ENCODE peak calls at places on chromosomes 2 and 18, in six cellular contexts. D, A, E, B, F and G are unnamed samples.
A peak's percentile ranks its signal among the peaks of the same experiment; 100 is the strongest.

GRCh38 chr2:237320801-237321563 is 93.0 kb downstream of the COL6A3 start:
- DNase-seq in D (no peak), A (no peak), E (no peak), B (no peak), F (no peak), G (no peak)

GRCh38 chr18:25364732-25365131 is 12.8 kb upstream of the ZNF521 start:
- DNase-seq in D (no peak), A (no peak), E (no peak), B (no peak), F (no peak), G (no peak)

GRCh38 chr2:40451926-40452605 is at the start of gene SLC8A1:
- DNase-seq in D (no peak), A (no peak), E (peak; percentile 39), B (peak; percentile 61), F (peak; percentile 40), G (no peak)

GRCh38 chr18:22694954-22695353 is 238.2 kb upstream of the RBBP8 start:
- DNase-seq in D (peak; percentile 84), A (no peak), E (peak; percentile 53), B (peak; percentile 99), F (no peak), G (no peak)

GRCh38 chr18:31646332-31646822 is 38.0 kb downstream of the B4GALT6 start:
- DNase-seq in D (no peak), A (no peak), E (no peak), B (no peak), F (no peak), G (no peak)

GRCh38 chr2:19256239-19256638 is 102.2 kb downstream of the OSR1 start:
- DNase-seq in D (no peak), A (no peak), E (peak; percentile 16), B (peak; percentile 91), F (no peak), G (no peak)

GRCh38 chr2:239145601-239146000 is 255.2 kb downstream of the HDAC4 start:
- DNase-seq in D (no peak), A (no peak), E (no peak), B (no peak), F (no peak), G (no peak)

GRCh38 chr18:10131036-10131774 is 217.4 kb downstream of the VAPA start:
- DNase-seq in D (peak; percentile 31), A (no peak), E (no peak), B (no peak), F (no peak), G (no peak)

GRCh38 chr2:239049421-239050251 is 201.8 kb downstream of the TWIST2 start:
- DNase-seq in D (no peak), A (no peak), E (no peak), B (peak; percentile 25), F (no peak), G (no peak)

GRCh38 chr2:66494708-66495107 is 59.8 kb downstream of the MEIS1 start:
- DNase-seq in D (no peak), A (no peak), E (peak; percentile 58), B (peak; percentile 89), F (no peak), G (no peak)

GRCh38 chr18:44036500-44036899 is 644.2 kb upstream of the SETBP1 start:
- DNase-seq in D (no peak), A (no peak), E (no peak), B (no peak), F (no peak), G (no peak)

GRCh38 chr2:186848873-186849578 is at the start of gene ZSWIM2:
- DNase-seq in D (peak; percentile 90), A (peak; percentile 20), E (peak; percentile 43), B (peak; percentile 86), F (peak; percentile 42), G (peak; percentile 26)

GRCh38 chr2:74849228-74849892 is 15.4 kb downstream of the HK2 start:
- DNase-seq in D (no peak), A (peak; percentile 57), E (peak; percentile 55), B (peak; percentile 33), F (peak; percentile 88), G (no peak)

GRCh38 chr2:241036397-241036963 is 38.1 kb downstream of the SNED1 start:
- DNase-seq in D (no peak), A (peak; percentile 84), E (peak; percentile 88), B (peak; percentile 9), F (no peak), G (no peak)

GRCh38 chr2:165572155-165572554 is 102.7 kb downstream of the CSRNP3 start:
- DNase-seq in D (no peak), A (no peak), E (no peak), B (peak; percentile 8), F (no peak), G (no peak)

GRCh38 chr2:59803586-59803985 is 749.9 kb downstream of the BCL11A start:
- DNase-seq in D (no peak), A (no peak), E (no peak), B (no peak), F (no peak), G (no peak)

GRCh38 chr18:9608298-9608697 is 6.1 kb downstream of the PPP4R1 start:
- DNase-seq in D (no peak), A (no peak), E (no peak), B (peak; percentile 51), F (no peak), G (no peak)

GRCh38 chr2:102473020-102473419 is at the start of gene SLC9A4:
- DNase-seq in D (peak; percentile 41), A (peak; percentile 41), E (peak; percentile 61), B (peak; percentile 17), F (peak; percentile 31), G (no peak)

GRCh38 chr2:205280630-205281225 is 401.6 kb upstream of the NRP2 start:
- DNase-seq in D (no peak), A (no peak), E (no peak), B (no peak), F (no peak), G (no peak)

GRCh38 chr2:10901565-10901964 is 10.2 kb upstream of the KCNF1 start:
- DNase-seq in D (no peak), A (no peak), E (no peak), B (no peak), F (no peak), G (no peak)

GRCh38 chr2:88874063-88874657 is 182.7 kb downstream of the RPIA start:
- DNase-seq in D (peak; percentile 43), A (peak; percentile 29), E (peak; percentile 23), B (peak; percentile 40), F (peak; percentile 51), G (no peak)

GRCh38 chr2:158795110-158795924 is at the start of gene DAPL1:
- DNase-seq in D (no peak), A (no peak), E (peak; percentile 1), B (no peak), F (no peak), G (no peak)

GRCh38 chr2:239230318-239231052 is 170.3 kb downstream of the HDAC4 start:
- DNase-seq in D (no peak), A (no peak), E (no peak), B (no peak), F (peak; percentile 66), G (no peak)

GRCh38 chr2:12957251-12957650 is 240.5 kb downstream of the TRIB2 start:
- DNase-seq in D (no peak), A (no peak), E (no peak), B (no peak), F (no peak), G (no peak)

GRCh38 chr18:49534846-49535601 is 26.8 kb upstream of the LIPG start:
- DNase-seq in D (no peak), A (no peak), E (no peak), B (no peak), F (no peak), G (no peak)

DNA sequence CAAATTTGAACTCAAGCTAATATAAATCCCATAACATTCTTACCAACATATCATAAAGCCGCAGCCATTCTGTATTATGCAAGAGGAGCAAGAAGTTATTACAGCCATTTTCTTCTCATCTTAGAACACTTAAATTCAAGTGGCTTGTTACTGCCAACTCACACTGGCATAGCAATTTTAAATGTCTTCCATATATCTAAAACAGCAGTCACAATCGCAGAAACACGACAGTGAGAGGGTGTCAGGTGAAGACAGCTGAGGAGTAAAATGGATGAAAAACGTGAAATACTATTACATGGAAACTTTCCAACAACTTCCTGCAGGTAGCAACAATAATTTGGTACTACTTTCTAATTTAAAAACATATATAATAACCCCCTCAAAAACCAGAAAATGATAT is 17.9 kb downstream of the PPP3R1 start:
- DNase-seq in D (no peak), A (no peak), E (no peak), B (no peak), F (no peak), G (no peak)
- H3K27ac ChIP-seq in D (no peak overlapping the region), A (no peak overlapping the region), E (no peak overlapping the region), B (no peak overlapping the region), F (no peak overlapping the region), G (no peak overlapping the region)

GRCh38 chr18:11324956-11325873 is 175.8 kb upstream of the PIEZO2 start:
- DNase-seq in D (peak; percentile 43), A (no peak), E (no peak), B (peak; percentile 94), F (no peak), G (no peak)
- H3K27ac ChIP-seq in D (no peak overlapping the region), A (no peak overlapping the region), E (no peak overlapping the region), B (peak overlapping the region; percentile 85), F (no peak overlapping the region), G (no peak overlapping the region)

GRCh38 chr18:62877448-62878221 is 162.3 kb downstream of the PHLPP1 start:
- DNase-seq in D (no peak), A (no peak), E (no peak), B (peak; percentile 86), F (no peak), G (no peak)
- H3K27ac ChIP-seq in D (peak overlapping the region; percentile 38), A (no peak overlapping the region), E (peak overlapping the region; percentile 95), B (no peak overlapping the region), F (no peak overlapping the region), G (no peak overlapping the region)

GRCh38 chr2:24926220-24926601 is 6.2 kb upstream of the ADCY3 start:
- DNase-seq in D (no peak), A (no peak), E (no peak), B (no peak), F (no peak), G (no peak)
- H3K27ac ChIP-seq in D (no peak overlapping the region), A (no peak overlapping the region), E (no peak overlapping the region), B (no peak overlapping the region), F (no peak overlapping the region), G (no peak overlapping the region)

GRCh38 chr2:139123795-139124194 is 343.6 kb upstream of the NXPH2 start:
- DNase-seq in D (no peak), A (no peak), E (no peak), B (no peak), F (no peak), G (no peak)

DNA sequence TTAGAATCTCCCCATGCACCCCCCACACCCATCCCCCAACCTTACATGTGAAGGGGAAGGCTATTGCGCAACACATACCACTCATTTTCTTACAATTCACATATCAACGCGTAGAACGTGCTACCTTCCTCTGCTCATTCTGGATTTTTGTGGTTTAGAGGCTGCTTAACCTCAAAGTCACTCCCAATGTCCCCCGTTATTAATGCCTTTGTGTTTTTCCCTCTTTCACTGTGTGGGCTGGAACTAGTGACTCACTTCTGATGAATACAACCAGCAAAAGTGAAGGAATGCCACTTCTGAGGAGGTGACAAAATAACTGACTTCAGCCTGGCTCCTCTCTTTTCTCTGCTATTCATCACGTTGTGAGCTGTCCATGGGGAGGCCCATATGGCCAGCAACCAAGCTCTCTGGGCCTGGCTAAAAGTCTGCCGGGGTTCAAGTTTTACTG is 342.5 kb upstream of the NXPH2 start:
- DNase-seq in D (no peak), A (no peak), E (peak; percentile 46), B (peak; percentile 93), F (no peak), G (no peak)
- H3K27ac ChIP-seq in D (no peak overlapping the region), A (no peak overlapping the region), E (no peak overlapping the region), B (no peak overlapping the region), F (no peak overlapping the region), G (no peak overlapping the region)